ENCODE peak calls at places on chromosomes 2 and 18, in eight cellular contexts. B is effector memory CD8-positive, alpha-beta T cell; Z is SK-N-SH; O is NCI-H146; M is GM04504; K is stimulated activated naive CD4-positive, alpha-beta T cell; V is stimulated activated CD8-positive, alpha-beta memory T cell treated with anti-CD3 and anti-CD28 coated beads, Interleukin-7, amount 100 ng/mL, for 1 hour; R is COR-L47. N is an unnamed sample.

GRCh38 chr2:186523781-186524180 is 37.7 kb downstream of the ZC3H15 start:
- DNase-seq in B (no peak), Z (peak), O (no peak), M (no peak), K (no peak), V (no peak), R (no peak), N (no peak)

GRCh38 chr2:218813771-218814460 is 17.7 kb downstream of the PRKAG3 start:
- DNase-seq in B (no peak), Z (no peak), O (no peak), M (no peak), K (no peak), V (no peak), R (no peak), N (no peak)

GRCh38 chr2:201235865-201236811 is 24.2 kb upstream of the CASP8 start:
- DNase-seq in B (peak), Z (peak), O (peak), M (peak), K (peak), V (no peak), R (peak), N (peak)

GRCh38 chr2:191401287-191401686 is 156.1 kb downstream of the MYO1B start:
- DNase-seq in B (no peak), Z (no peak), O (no peak), M (peak), K (no peak), V (no peak), R (no peak), N (no peak)

GRCh38 chr2:160561551-160562280 is 68.1 kb upstream of the RBMS1 start:
- DNase-seq in B (no peak), Z (no peak), O (no peak), M (no peak), K (no peak), V (no peak), R (no peak), N (no peak)

GRCh38 chr2:59462418-59463197 is 1090.8 kb downstream of the BCL11A start:
- DNase-seq in B (no peak), Z (no peak), O (no peak), M (no peak), K (no peak), V (no peak), R (no peak), N (no peak)

GRCh38 chr2:128474014-128474961 is 155.6 kb upstream of the HS6ST1 start:
- DNase-seq in B (no peak), Z (no peak), O (no peak), M (no peak), K (no peak), V (no peak), R (no peak), N (no peak)

GRCh38 chr2:100907832-100908231 is 87.9 kb downstream of the NPAS2 start:
- DNase-seq in B (no peak), Z (no peak), O (no peak), M (no peak), K (no peak), V (no peak), R (no peak), N (no peak)

GRCh38 chr2:237122214-237122666 is 36.6 kb downstream of the COPS8 start:
- DNase-seq in B (no peak), Z (peak), O (peak), M (peak), K (no peak), V (no peak), R (peak), N (peak)

GRCh38 chr2:222470802-222471468 is 46.6 kb downstream of the SGPP2 start:
- DNase-seq in B (no peak), Z (no peak), O (no peak), M (no peak), K (no peak), V (no peak), R (no peak), N (no peak)

GRCh38 chr2:135299165-135299564 is 231.9 kb downstream of the ZRANB3 start:
- DNase-seq in B (no peak), Z (no peak), O (no peak), M (no peak), K (no peak), V (no peak), R (no peak), N (no peak)

GRCh38 chr18:40094441-40094840 is 1860.6 kb upstream of the PIK3C3 start:
- DNase-seq in B (no peak), Z (no peak), O (no peak), M (peak), K (no peak), V (no peak), R (no peak), N (no peak)

GRCh38 chr18:7232218-7232617 is 1.3 kb downstream of the LRRC30 start:
- DNase-seq in B (no peak), Z (no peak), O (no peak), M (no peak), K (no peak), V (no peak), R (no peak), N (no peak)

GRCh38 chr2:223404616-223405015 is 197.5 kb downstream of the SCG2 start:
- DNase-seq in B (no peak), Z (no peak), O (no peak), M (no peak), K (no peak), V (no peak), R (no peak), N (no peak)

GRCh38 chr18:8552151-8552550 is 57.1 kb upstream of the RAB12 start:
- DNase-seq in B (no peak), Z (no peak), O (no peak), M (no peak), K (no peak), V (no peak), R (no peak), N (no peak)

N was measured in ascending aorta.